ENCODE peak calls at places on chromosome 18, in seven cellular contexts. K is mesenchymal stem cell, Y is IMR-90, U is H9, L is H1, B is trophoblast cell, Q is mesendoderm. V is an unnamed sample.

GRCh38 chr18:199768-200167 is 41.4 kb downstream of the USP14 start:
- DNase-seq in Y (no peak), Q (no peak), B (no peak), U (no peak), L (no peak), K (no peak), V (no peak)

GRCh38 chr18:8752329-8752728 is 47.0 kb downstream of the MTCL1 start:
- DNase-seq in Q (no peak), U (no peak), K (no peak), Y (peak), B (no peak), L (no peak), V (no peak)

GRCh38 chr18:54684786-54685185 is 93.7 kb downstream of the DYNAP start:
- DNase-seq in K (peak), Q (peak), U (peak), L (no peak), B (peak), Y (no peak), V (peak)

GRCh38 chr18:71682591-71682990 is 861.6 kb downstream of the CBLN2 start:
- DNase-seq in L (no peak), Y (no peak), K (no peak), U (no peak), B (no peak), Q (no peak), V (no peak)

GRCh38 chr18:316391-316790 is 48.5 kb upstream of the THOC1 start:
- DNase-seq in Y (peak), Q (no peak), B (no peak), L (no peak), K (no peak), U (no peak), V (no peak)

GRCh38 chr18:56709463-56709862 is 58.3 kb downstream of the WDR7 start:
- DNase-seq in U (no peak), L (peak), Y (peak), K (peak), Q (peak), B (peak), V (no peak)

GRCh38 chr18:3248062-3248669 is 565 bp downstream of the MYL12A start:
- DNase-seq in L (no peak), K (peak), Q (no peak), U (no peak), B (peak), Y (peak), V (peak)

GRCh38 chr18:44777429-44778192 is 96.9 kb downstream of the SETBP1 start:
- DNase-seq in B (no peak), K (no peak), U (no peak), Y (no peak), Q (no peak), L (no peak), V (no peak)

GRCh38 chr18:50724631-50725235 is 95.1 kb downstream of the MRO start:
- DNase-seq in K (no peak), B (no peak), Q (no peak), L (no peak), Y (no peak), U (no peak), V (no peak)

GRCh38 chr18:26034850-26035497 is 55.4 kb downstream of the SS18 start:
- DNase-seq in U (no peak), B (no peak), Q (no peak), L (no peak), K (no peak), Y (no peak), V (no peak)

GRCh38 chr18:57150828-57151227 is 3.9 kb downstream of the BOD1L2 start:
- DNase-seq in Y (no peak), Q (peak), B (no peak), L (peak), K (no peak), U (peak), V (peak)

GRCh38 chr18:57916684-57917083 is 113.6 kb upstream of the ATP8B1 start:
- DNase-seq in U (no peak), Y (no peak), Q (no peak), B (no peak), L (no peak), K (no peak), V (no peak)

GRCh38 chr18:12076424-12077140 is 17.1 kb upstream of the ANKRD62 start:
- DNase-seq in L (no peak), B (peak), Y (peak), Q (peak), K (peak), U (no peak), V (no peak)

GRCh38 chr18:45829896-45830295 is 4.4 kb downstream of the SIGLEC15 start:
- DNase-seq in K (no peak), U (no peak), B (no peak), Q (no peak), L (no peak), Y (no peak), V (no peak)

GRCh38 chr18:74541703-74542555 is 7.6 kb downstream of the CNDP1 start:
- DNase-seq in U (no peak), K (no peak), L (no peak), Y (no peak), B (peak), Q (no peak), V (no peak)

GRCh38 chr18:59123588-59124369 is 15.9 kb upstream of the SEC11C start:
- DNase-seq in Y (peak), U (no peak), B (peak), K (peak), Q (no peak), L (no peak), V (no peak)

GRCh38 chr18:8468911-8469310 is 140.3 kb upstream of the RAB12 start:
- DNase-seq in U (no peak), Y (peak), Q (no peak), B (no peak), K (no peak), L (no peak), V (no peak)

GRCh38 chr18:70126832-70127231 is 78.7 kb downstream of the RTTN start:
- DNase-seq in Q (no peak), L (no peak), Y (no peak), U (no peak), B (no peak), K (no peak), V (no peak)

GRCh38 chr18:22564036-22564435 is 146.3 kb upstream of the CTAGE1 start:
- DNase-seq in B (no peak), U (no peak), Y (peak), K (no peak), Q (no peak), L (no peak), V (no peak)

GRCh38 chr18:11994708-11995444 is 13.6 kb downstream of the IMPA2 start:
- DNase-seq in K (peak), Y (peak), L (no peak), U (peak), Q (peak), B (peak), V (no peak)

GRCh38 chr18:10232062-10232461 is 222.4 kb upstream of the APCDD1 start:
- DNase-seq in B (no peak), L (no peak), Q (no peak), U (no peak), K (no peak), Y (no peak), V (no peak)

GRCh38 chr18:23725827-23726661 is 36.8 kb downstream of the LAMA3 start:
- DNase-seq in L (no peak), Y (no peak), K (no peak), Q (no peak), B (peak), U (no peak), V (no peak)

GRCh38 chr18:47993409-47993808 is 63.0 kb upstream of the SMAD2 start:
- DNase-seq in B (no peak), L (no peak), Y (no peak), K (no peak), Q (peak), U (no peak), V (no peak)

GRCh38 chr18:9763157-9763556 is 55.1 kb downstream of the RAB31 start:
- DNase-seq in U (no peak), K (no peak), B (no peak), Q (no peak), Y (no peak), L (no peak), V (no peak)

GRCh38 chr18:45637546-45638327 is 22.5 kb downstream of the SLC14A2 start:
- DNase-seq in Y (no peak), K (no peak), U (no peak), L (no peak), B (no peak), Q (peak), V (no peak)

GRCh38 chr18:23143059-23143831 is 8.0 kb downstream of the CABLES1 start:
- DNase-seq in B (peak), L (no peak), Q (peak), K (peak), U (no peak), Y (no peak), V (no peak)

GRCh38 chr18:32274307-32274706 is 84.5 kb downstream of the MEP1B start:
- DNase-seq in Y (no peak), L (no peak), B (no peak), Q (no peak), U (no peak), K (no peak), V (no peak)

GRCh38 chr18:12313530-12314245 is 5.6 kb downstream of the TUBB6 start:
- DNase-seq in U (no peak), K (no peak), Y (no peak), L (no peak), B (no peak), Q (no peak), V (no peak)

GRCh38 chr18:25561923-25562322 is 210.0 kb upstream of the ZNF521 start:
- DNase-seq in L (no peak), Y (peak), K (peak), U (no peak), B (peak), Q (peak), V (peak)

GRCh38 chr18:50194623-50195532 is at the start of gene MYO5B:
- DNase-seq in B (peak), K (no peak), L (no peak), U (peak), Y (no peak), Q (peak), V (peak)

GRCh38 chr18:79575891-79576685 is 103.5 kb upstream of the CTDP1 start:
- DNase-seq in B (no peak), K (no peak), U (peak), L (no peak), Q (no peak), Y (peak), V (no peak)

GRCh38 chr18:76075777-76076176 is 419.3 kb downstream of the ZNF516 start:
- DNase-seq in B (no peak), Y (no peak), L (no peak), Q (peak), U (no peak), K (no peak), V (no peak)

GRCh38 chr18:72584787-72585186 is 40.6 kb upstream of the CBLN2 start:
- DNase-seq in U (no peak), L (no peak), Q (no peak), Y (no peak), B (no peak), K (no peak), V (no peak)

GRCh38 chr18:23266717-23267446 is 131.6 kb downstream of the CABLES1 start:
- DNase-seq in L (no peak), Q (no peak), Y (no peak), K (no peak), U (no peak), B (no peak), V (no peak)

GRCh38 chr18:9488535-9488934 is 13.2 kb downstream of the RALBP1 start:
- DNase-seq in U (no peak), L (no peak), K (no peak), Q (no peak), Y (no peak), B (peak), V (no peak)

GRCh38 chr18:58064406-58064998 is 20.5 kb downstream of the NEDD4L start:
- DNase-seq in B (no peak), U (no peak), Q (no peak), Y (peak), K (no peak), L (no peak), V (no peak)

DNA sequence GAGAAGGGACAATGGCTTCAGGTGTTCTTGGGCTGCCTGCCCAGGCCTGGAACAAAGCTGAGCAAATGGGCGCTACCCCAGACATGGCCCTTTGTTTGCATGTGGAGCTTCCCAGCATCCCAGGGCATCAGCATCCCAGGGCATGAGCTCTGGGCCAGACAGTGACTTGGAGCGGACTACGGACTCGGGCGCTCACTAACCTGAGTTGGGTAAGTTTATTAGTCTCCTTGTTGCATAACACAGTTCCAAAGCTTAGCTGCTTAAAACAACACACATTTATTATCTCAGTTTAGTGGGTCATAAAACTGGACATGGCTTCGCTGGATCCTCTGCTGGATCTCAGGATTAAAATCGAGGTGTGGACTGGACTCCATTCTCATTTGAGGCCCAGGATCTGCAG is 35.8 kb downstream of the MC2R start:
- DNase-seq in K (no peak), B (no peak), Y (no peak), L (no peak), U (no peak), Q (no peak), V (no peak)
- H3K23ac ChIP-seq in K (no peak), B (no peak), Y (no peak), L (no peak), U (no peak), Q (no peak), V (no peak)

GRCh38 chr18:62537946-62538345 is 15.1 kb downstream of the ZCCHC2 start:
- DNase-seq in B (peak), K (no peak), U (no peak), L (no peak), Q (no peak), Y (no peak), V (no peak)

GRCh38 chr18:62543021-62543420 is 20.2 kb downstream of the ZCCHC2 start:
- DNase-seq in U (no peak), B (no peak), Q (no peak), L (no peak), Y (no peak), K (no peak), V (no peak)

GRCh38 chr18:62537042-62537894 is 14.4 kb downstream of the ZCCHC2 start:
- DNase-seq in Y (no peak), U (no peak), K (no peak), L (no peak), B (peak), Q (no peak), V (no peak)

GRCh38 chr18:62538881-62539280 is 16.1 kb downstream of the ZCCHC2 start:
- DNase-seq in Y (no peak), U (no peak), L (no peak), K (no peak), Q (no peak), B (no peak), V (no peak)

GRCh38 chr18:62539284-62540168 is 16.7 kb downstream of the ZCCHC2 start:
- DNase-seq in Y (no peak), L (no peak), B (no peak), U (no peak), Q (no peak), K (no peak), V (no peak)
- H3K23ac ChIP-seq in Y (no peak), L (no peak), B (no peak), U (no peak), Q (no peak), K (no peak), V (no peak)

GRCh38 chr18:63233334-63233733 is 86.2 kb downstream of the BCL2 start:
- DNase-seq in Q (no peak), K (no peak), L (no peak), B (no peak), Y (no peak), U (no peak), V (no peak)

GRCh38 chr18:63234432-63234831 is 85.1 kb downstream of the BCL2 start:
- DNase-seq in B (no peak), U (no peak), L (no peak), Y (no peak), Q (no peak), K (no peak), V (no peak)

GRCh38 chr18:63236417-63236816 is 83.2 kb downstream of the BCL2 start:
- DNase-seq in L (no peak), B (peak), K (no peak), Q (no peak), U (no peak), Y (no peak), V (no peak)

GRCh38 chr18:63234839-63235238 is 84.7 kb downstream of the BCL2 start:
- DNase-seq in Y (no peak), K (no peak), Q (no peak), B (no peak), L (no peak), U (no peak), V (no peak)

DNA sequence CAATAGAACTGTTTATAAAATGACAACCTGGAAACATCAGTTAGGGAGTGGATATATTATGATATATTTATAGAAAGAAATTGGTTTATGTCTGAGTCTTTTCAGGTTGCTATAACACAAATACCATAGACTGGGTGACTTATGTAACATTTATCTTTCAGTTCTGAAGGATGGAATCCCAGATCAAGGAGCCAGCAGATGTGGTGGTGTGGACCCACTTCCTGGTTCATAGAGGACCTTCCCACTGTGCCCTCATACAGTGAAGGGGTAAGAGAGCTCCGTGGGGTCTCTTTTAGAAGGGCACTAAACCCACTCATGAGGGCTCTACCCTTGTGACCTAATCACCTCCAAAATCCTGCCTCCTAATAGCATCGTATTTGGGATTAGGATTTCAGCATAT is 86.7 kb downstream of the BCL2 start:
- DNase-seq in Q (no peak), U (no peak), B (no peak), L (no peak), Y (no peak), K (no peak), V (no peak)
- H3K23ac ChIP-seq in Q (no peak), U (no peak), B (no peak), L (no peak), Y (no peak), K (no peak), V (no peak)

DNA sequence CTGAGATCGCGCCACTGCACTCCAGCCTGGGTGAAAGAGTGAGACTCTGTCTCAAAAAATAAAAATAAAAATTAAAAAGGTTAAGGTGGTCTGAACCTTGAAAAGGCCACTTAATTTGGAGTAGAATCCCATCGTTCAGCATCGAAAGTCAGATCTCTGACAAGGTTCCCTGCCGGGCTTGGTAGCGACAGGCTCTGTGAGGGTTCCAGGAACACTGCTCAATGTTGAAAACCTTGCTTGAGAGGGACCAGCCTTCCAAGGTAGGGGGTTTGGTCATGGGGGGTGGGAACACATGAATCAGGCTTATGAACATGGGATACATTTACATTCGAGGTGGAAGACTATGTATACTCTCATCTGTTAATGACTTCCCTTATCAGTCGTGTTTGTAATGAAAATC is 232.2 kb downstream of the FHOD3 start:
- DNase-seq in K (no peak), U (no peak), Y (no peak), B (no peak), Q (no peak), L (no peak), V (no peak)
- H3K23ac ChIP-seq in K (no peak), U (no peak), Y (no peak), B (no peak), Q (no peak), L (no peak), V (no peak)

GRCh38 chr18:62751977-62752376 is 36.6 kb downstream of the PHLPP1 start:
- DNase-seq in B (no peak), U (no peak), Q (no peak), L (no peak), Y (no peak), K (peak), V (no peak)
- H3K23ac ChIP-seq in B (no peak), U (no peak), Q (no peak), L (no peak), Y (no peak), K (no peak), V (no peak)

GRCh38 chr18:36469471-36469870 is 172.0 kb downstream of the FHOD3 start:
- DNase-seq in B (peak), Q (no peak), Y (no peak), U (no peak), L (no peak), K (no peak), V (no peak)
- H3K23ac ChIP-seq in B (no peak), Q (no peak), Y (no peak), U (no peak), L (no peak), K (no peak), V (no peak)

V was measured in neuronal stem cell.